ENCODE peak calls at places on chromosomes 12 and 14, in five cellular contexts. Q is ACHN; M is CD4-positive, CD25-positive, alpha-beta regulatory T cell; X is Panc1; I is CD4-positive, alpha-beta memory T cell. K is an unnamed sample.

GRCh38 chr12:56661979-56662638 is 16.3 kb upstream of the ATP5F1B start:
- DNase-seq in X (no peak), I (no peak), Q (no peak), M (no peak), K (no peak)

GRCh38 chr12:51059086-51059485 is 11.0 kb downstream of the LETMD1 start:
- DNase-seq in Q (no peak), M (no peak), X (no peak), I (no peak), K (no peak)

GRCh38 chr14:36524220-36524837 is 4.3 kb upstream of the NKX2-1 start:
- DNase-seq in X (no peak), I (no peak), M (no peak), Q (no peak), K (no peak)

GRCh38 chr12:10354071-10354470 is 35.8 kb downstream of the KLRK1 start:
- DNase-seq in M (no peak), I (no peak), Q (no peak), X (no peak), K (no peak)

GRCh38 chr12:50517456-50518048 is 12.8 kb downstream of the DIP2B start:
- DNase-seq in X (no peak), Q (no peak), I (peak), M (no peak), K (no peak)

GRCh38 chr12:115632323-115632722 is 645.2 kb downstream of the MED13L start:
- DNase-seq in Q (no peak), M (no peak), I (no peak), X (no peak), K (no peak)

GRCh38 chr14:29227631-29228030 is 461.0 kb downstream of the FOXG1 start:
- DNase-seq in I (no peak), X (no peak), Q (no peak), M (no peak), K (no peak)

GRCh38 chr14:64704743-64705405 is 650 bp downstream of the PLEKHG3 start:
- DNase-seq in M (no peak), I (no peak), X (no peak), Q (peak), K (no peak)

GRCh38 chr12:111271674-111272418 is 97.0 kb downstream of the PHETA1 start:
- DNase-seq in Q (no peak), I (no peak), M (no peak), X (no peak), K (no peak)

GRCh38 chr12:60070541-60070940 is 474.7 kb downstream of the SLC16A7 start:
- DNase-seq in M (no peak), X (no peak), I (no peak), Q (no peak), K (no peak)

GRCh38 chr14:100826371-100827139 is 637 bp downstream of the MEG3 start:
- DNase-seq in I (no peak), Q (peak), M (no peak), X (no peak), K (no peak)

GRCh38 chr12:65306229-65306602 is 27.7 kb downstream of the MSRB3 start:
- DNase-seq in M (no peak), Q (no peak), X (no peak), I (no peak), K (no peak)

GRCh38 chr12:58583541-58583940 is 336.8 kb downstream of the LRIG3 start:
- DNase-seq in I (no peak), Q (no peak), M (no peak), X (no peak), K (no peak)

GRCh38 chr12:53963434-53964314 is 9.0 kb downstream of the HOXC12 start:
- DNase-seq in Q (no peak), X (no peak), M (no peak), I (no peak), K (no peak)

GRCh38 chr12:130858084-130858483 is 13.8 kb upstream of the RAN start:
- DNase-seq in Q (no peak), X (no peak), I (no peak), M (no peak), K (no peak)

GRCh38 chr14:34049769-34050168 is 98.9 kb upstream of the EGLN3 start:
- DNase-seq in I (no peak), Q (no peak), M (no peak), X (no peak), K (no peak)

K was measured in RCC 7860.